ENCODE peak calls at places on chromosomes 4 and X, in eight cellular contexts. One of them, this sample, is unnamed.
A peak's percentile ranks its signal among the peaks of the same experiment; 100 is the strongest.

GRCh38 chr4:166140951-166141350 is 267.9 kb downstream of the TLL1 start:
- DNase-seq in CD8-positive, alpha-beta memory T cell: no peak
- DNase-seq in cardiac muscle cell: peak; percentile 6
- DNase-seq in CD4-positive, alpha-beta T cell: no peak
- DNase-seq in CD4-positive, CD25-positive, alpha-beta regulatory T cell: no peak
- DNase-seq in brain microvascular endothelial cell: no peak
- DNase-seq in right lobe of liver: no peak
- DNase-seq in uterus: no peak
- DNase-seq in this sample: no peak

GRCh38 chrX:9291666-9292065 is 173.2 kb upstream of the TBL1X start:
- DNase-seq in CD8-positive, alpha-beta memory T cell: no peak
- DNase-seq in cardiac muscle cell: peak; percentile 80
- DNase-seq in uterus: no peak
- DNase-seq in CD4-positive, alpha-beta T cell: no peak
- DNase-seq in right lobe of liver: no peak
- DNase-seq in brain microvascular endothelial cell: no peak
- DNase-seq in CD4-positive, CD25-positive, alpha-beta regulatory T cell: no peak
- DNase-seq in this sample: no peak

GRCh38 chr4:147340111-147340510 is 140.8 kb upstream of the EDNRA start:
- DNase-seq in CD4-positive, alpha-beta T cell: no peak
- DNase-seq in uterus: peak; percentile 47
- DNase-seq in CD4-positive, CD25-positive, alpha-beta regulatory T cell: no peak
- DNase-seq in cardiac muscle cell: no peak
- DNase-seq in right lobe of liver: no peak
- DNase-seq in CD8-positive, alpha-beta memory T cell: no peak
- DNase-seq in brain microvascular endothelial cell: peak; percentile 81
- DNase-seq in this sample: no peak

GRCh38 chr4:84875636-84876371 is 90.7 kb downstream of the WDFY3 start:
- DNase-seq in CD4-positive, alpha-beta T cell: no peak
- DNase-seq in CD4-positive, CD25-positive, alpha-beta regulatory T cell: no peak
- DNase-seq in brain microvascular endothelial cell: peak; percentile 25
- DNase-seq in CD8-positive, alpha-beta memory T cell: no peak
- DNase-seq in right lobe of liver: no peak
- DNase-seq in cardiac muscle cell: no peak
- DNase-seq in uterus: no peak
- DNase-seq in this sample: no peak

GRCh38 chr4:180150818-180151217 is 2092.4 kb upstream of the TENM3 start:
- DNase-seq in CD4-positive, CD25-positive, alpha-beta regulatory T cell: no peak
- DNase-seq in cardiac muscle cell: no peak
- DNase-seq in CD8-positive, alpha-beta memory T cell: no peak
- DNase-seq in brain microvascular endothelial cell: no peak
- DNase-seq in right lobe of liver: no peak
- DNase-seq in uterus: no peak
- DNase-seq in CD4-positive, alpha-beta T cell: no peak
- DNase-seq in this sample: no peak

GRCh38 chrX:64842492-64842891 is 133.8 kb downstream of the ZC4H2 start:
- DNase-seq in CD4-positive, CD25-positive, alpha-beta regulatory T cell: peak; percentile 82
- DNase-seq in cardiac muscle cell: no peak
- DNase-seq in uterus: no peak
- DNase-seq in CD8-positive, alpha-beta memory T cell: no peak
- DNase-seq in brain microvascular endothelial cell: no peak
- DNase-seq in CD4-positive, alpha-beta T cell: no peak
- DNase-seq in right lobe of liver: no peak
- DNase-seq in this sample: no peak

GRCh38 chrX:57752866-57753265 is 72.8 kb upstream of the NLRP2B start:
- DNase-seq in right lobe of liver: no peak
- DNase-seq in brain microvascular endothelial cell: no peak
- DNase-seq in uterus: no peak
- DNase-seq in CD4-positive, CD25-positive, alpha-beta regulatory T cell: peak; percentile 0
- DNase-seq in CD8-positive, alpha-beta memory T cell: no peak
- DNase-seq in cardiac muscle cell: no peak
- DNase-seq in CD4-positive, alpha-beta T cell: no peak
- DNase-seq in this sample: peak; percentile 15

GRCh38 chrX:107542500-107542899 is 85.8 kb upstream of the PRPS1 start:
- DNase-seq in right lobe of liver: no peak
- DNase-seq in brain microvascular endothelial cell: peak; percentile 11
- DNase-seq in uterus: no peak
- DNase-seq in cardiac muscle cell: no peak
- DNase-seq in CD4-positive, alpha-beta T cell: no peak
- DNase-seq in CD4-positive, CD25-positive, alpha-beta regulatory T cell: no peak
- DNase-seq in CD8-positive, alpha-beta memory T cell: no peak
- DNase-seq in this sample: peak; percentile 17

GRCh38 chr4:22999419-22999818 is 306.7 kb downstream of the GBA3 start:
- DNase-seq in CD8-positive, alpha-beta memory T cell: no peak
- DNase-seq in right lobe of liver: no peak
- DNase-seq in uterus: no peak
- DNase-seq in CD4-positive, alpha-beta T cell: no peak
- DNase-seq in cardiac muscle cell: no peak
- DNase-seq in CD4-positive, CD25-positive, alpha-beta regulatory T cell: no peak
- DNase-seq in brain microvascular endothelial cell: no peak
- DNase-seq in this sample: peak; percentile 24

GRCh38 chr4:144355809-144356757 is 215.6 kb upstream of the GYPA start:
- DNase-seq in right lobe of liver: no peak
- DNase-seq in CD8-positive, alpha-beta memory T cell: no peak
- DNase-seq in CD4-positive, alpha-beta T cell: no peak
- DNase-seq in cardiac muscle cell: peak; percentile 59
- DNase-seq in uterus: no peak
- DNase-seq in brain microvascular endothelial cell: peak; percentile 99
- DNase-seq in CD4-positive, CD25-positive, alpha-beta regulatory T cell: peak; percentile 12
- DNase-seq in this sample: peak; percentile 59

GRCh38 chrX:150680974-150681373 is 12.2 kb upstream of the MTMR1 start:
- DNase-seq in cardiac muscle cell: peak; percentile 28
- DNase-seq in CD4-positive, alpha-beta T cell: no peak
- DNase-seq in brain microvascular endothelial cell: no peak
- DNase-seq in CD4-positive, CD25-positive, alpha-beta regulatory T cell: peak; percentile 45
- DNase-seq in CD8-positive, alpha-beta memory T cell: no peak
- DNase-seq in uterus: no peak
- DNase-seq in right lobe of liver: no peak
- DNase-seq in this sample: peak; percentile 37

GRCh38 chr4:1207157-1207470 is 34.7 kb upstream of the SPON2 start:
- DNase-seq in cardiac muscle cell: no peak
- DNase-seq in CD4-positive, CD25-positive, alpha-beta regulatory T cell: no peak
- DNase-seq in uterus: no peak
- DNase-seq in right lobe of liver: peak; percentile 56
- DNase-seq in brain microvascular endothelial cell: no peak
- DNase-seq in CD4-positive, alpha-beta T cell: no peak
- DNase-seq in CD8-positive, alpha-beta memory T cell: no peak
- DNase-seq in this sample: no peak

GRCh38 chrX:132900631-132901030 is 57.8 kb downstream of the HS6ST2 start:
- DNase-seq in right lobe of liver: no peak
- DNase-seq in cardiac muscle cell: no peak
- DNase-seq in brain microvascular endothelial cell: no peak
- DNase-seq in CD4-positive, alpha-beta T cell: no peak
- DNase-seq in uterus: no peak
- DNase-seq in CD4-positive, CD25-positive, alpha-beta regulatory T cell: no peak
- DNase-seq in CD8-positive, alpha-beta memory T cell: no peak
- DNase-seq in this sample: no peak

GRCh38 chrX:101507986-101508385 is 22.7 kb downstream of the ARMCX4 start:
- DNase-seq in uterus: no peak
- DNase-seq in CD8-positive, alpha-beta memory T cell: no peak
- DNase-seq in CD4-positive, alpha-beta T cell: no peak
- DNase-seq in brain microvascular endothelial cell: no peak
- DNase-seq in cardiac muscle cell: no peak
- DNase-seq in CD4-positive, CD25-positive, alpha-beta regulatory T cell: no peak
- DNase-seq in right lobe of liver: no peak
- DNase-seq in this sample: no peak

GRCh38 chr4:100736651-100737450 is 219.0 kb upstream of the EMCN start:
- DNase-seq in CD8-positive, alpha-beta memory T cell: no peak
- DNase-seq in right lobe of liver: no peak
- DNase-seq in uterus: peak; percentile 19
- DNase-seq in brain microvascular endothelial cell: peak; percentile 53
- DNase-seq in cardiac muscle cell: peak; percentile 5
- DNase-seq in CD4-positive, alpha-beta T cell: no peak
- DNase-seq in CD4-positive, CD25-positive, alpha-beta regulatory T cell: no peak
- DNase-seq in this sample: no peak

GRCh38 chrX:46573896-46574336 is 351 bp downstream of the CHST7 start:
- DNase-seq in CD4-positive, alpha-beta T cell: peak; percentile 61
- DNase-seq in cardiac muscle cell: peak; percentile 37
- DNase-seq in CD4-positive, CD25-positive, alpha-beta regulatory T cell: peak; percentile 89
- DNase-seq in CD8-positive, alpha-beta memory T cell: peak; percentile 73
- DNase-seq in uterus: peak; percentile 41
- DNase-seq in right lobe of liver: peak; percentile 73
- DNase-seq in brain microvascular endothelial cell: peak; percentile 31
- DNase-seq in this sample: peak; percentile 48
- H3K27ac ChIP-seq in CD4-positive, alpha-beta T cell: peak overlapping the region; percentile 64
- H3K27ac ChIP-seq in cardiac muscle cell: no peak overlapping the region
- H3K27ac ChIP-seq in CD4-positive, CD25-positive, alpha-beta regulatory T cell: peak overlapping the region; percentile 86
- H3K27ac ChIP-seq in CD8-positive, alpha-beta memory T cell: peak overlapping the region; percentile 74
- H3K27ac ChIP-seq in uterus: peak overlapping the region; percentile 18
- H3K27ac ChIP-seq in right lobe of liver: peak overlapping the region; percentile 35
- H3K27ac ChIP-seq in brain microvascular endothelial cell: peak overlapping the region; percentile 21
- H3K27ac ChIP-seq in this sample: no peak overlapping the region

DNA sequence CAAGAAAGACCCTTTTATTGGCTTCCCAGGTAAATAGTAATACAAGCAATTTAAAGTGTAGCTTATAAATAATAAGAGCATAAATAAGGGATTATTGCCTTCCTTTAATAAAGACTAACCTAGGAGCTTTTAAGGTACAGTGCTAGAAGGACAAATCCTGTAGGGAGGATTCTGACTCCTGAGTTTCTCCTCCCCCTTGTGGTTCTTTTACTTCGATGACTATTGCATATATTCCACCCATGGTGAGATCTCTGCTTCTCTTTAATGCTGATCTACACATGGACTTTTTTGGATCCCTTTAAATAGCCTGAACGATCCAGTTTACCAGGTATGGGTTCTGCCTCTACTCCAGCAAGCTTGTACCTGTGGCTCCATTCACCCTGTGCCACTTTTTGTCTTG is 2.5 kb downstream of the GALNT7 start:
- DNase-seq in CD4-positive, CD25-positive, alpha-beta regulatory T cell: peak; percentile 22
- DNase-seq in uterus: no peak
- DNase-seq in CD8-positive, alpha-beta memory T cell: no peak
- DNase-seq in right lobe of liver: no peak
- DNase-seq in brain microvascular endothelial cell: no peak
- DNase-seq in CD4-positive, alpha-beta T cell: no peak
- DNase-seq in cardiac muscle cell: peak; percentile 25
- DNase-seq in this sample: no peak
- H3K27ac ChIP-seq in CD4-positive, CD25-positive, alpha-beta regulatory T cell: no peak overlapping the region
- H3K27ac ChIP-seq in uterus: no peak overlapping the region
- H3K27ac ChIP-seq in CD8-positive, alpha-beta memory T cell: no peak overlapping the region
- H3K27ac ChIP-seq in right lobe of liver: no peak overlapping the region
- H3K27ac ChIP-seq in brain microvascular endothelial cell: no peak overlapping the region
- H3K27ac ChIP-seq in CD4-positive, alpha-beta T cell: no peak overlapping the region
- H3K27ac ChIP-seq in cardiac muscle cell: no peak overlapping the region
- H3K27ac ChIP-seq in this sample: no peak overlapping the region

GRCh38 chr4:102736636-102737549 is 23.9 kb downstream of the MANBA start:
- DNase-seq in uterus: no peak
- DNase-seq in CD8-positive, alpha-beta memory T cell: no peak
- DNase-seq in CD4-positive, CD25-positive, alpha-beta regulatory T cell: no peak
- DNase-seq in right lobe of liver: no peak
- DNase-seq in cardiac muscle cell: no peak
- DNase-seq in CD4-positive, alpha-beta T cell: no peak
- DNase-seq in brain microvascular endothelial cell: no peak
- DNase-seq in this sample: no peak
- H3K27ac ChIP-seq in uterus: no peak overlapping the region
- H3K27ac ChIP-seq in CD8-positive, alpha-beta memory T cell: no peak overlapping the region
- H3K27ac ChIP-seq in CD4-positive, CD25-positive, alpha-beta regulatory T cell: no peak overlapping the region
- H3K27ac ChIP-seq in right lobe of liver: no peak overlapping the region
- H3K27ac ChIP-seq in cardiac muscle cell: peak overlapping the region; percentile 7
- H3K27ac ChIP-seq in CD4-positive, alpha-beta T cell: no peak overlapping the region
- H3K27ac ChIP-seq in brain microvascular endothelial cell: no peak overlapping the region
- H3K27ac ChIP-seq in this sample: no peak overlapping the region

DNA sequence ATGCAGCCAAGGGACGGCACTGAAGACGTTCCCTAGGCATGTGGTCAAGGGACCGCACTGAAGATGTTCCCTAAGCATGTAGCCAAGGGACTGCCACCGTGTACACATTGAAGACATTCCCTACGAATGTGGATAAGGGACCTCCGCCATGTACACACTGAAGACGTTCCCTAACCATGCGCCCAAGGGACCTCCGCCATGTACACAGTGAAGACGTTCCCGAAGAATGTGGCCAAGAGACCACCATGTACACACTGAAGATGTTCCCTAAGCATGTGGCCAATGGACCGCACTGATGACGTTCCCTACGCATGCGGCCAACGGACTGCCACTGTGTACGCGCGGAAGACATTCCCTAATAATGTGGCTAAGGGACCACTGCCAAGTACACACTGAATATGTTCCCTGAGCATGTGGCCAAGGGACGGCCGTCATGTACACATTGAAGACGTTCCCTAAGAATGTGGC is 48.4 kb downstream of the DHRSX start:
- DNase-seq in cardiac muscle cell: no peak
- DNase-seq in uterus: no peak
- DNase-seq in right lobe of liver: no peak
- DNase-seq in CD8-positive, alpha-beta memory T cell: no peak
- DNase-seq in brain microvascular endothelial cell: no peak
- DNase-seq in CD4-positive, CD25-positive, alpha-beta regulatory T cell: no peak
- DNase-seq in CD4-positive, alpha-beta T cell: no peak
- DNase-seq in this sample: no peak
- H3K27ac ChIP-seq in cardiac muscle cell: no peak overlapping the region
- H3K27ac ChIP-seq in uterus: no peak overlapping the region
- H3K27ac ChIP-seq in right lobe of liver: no peak overlapping the region
- H3K27ac ChIP-seq in CD8-positive, alpha-beta memory T cell: no peak overlapping the region
- H3K27ac ChIP-seq in brain microvascular endothelial cell: no peak overlapping the region
- H3K27ac ChIP-seq in CD4-positive, CD25-positive, alpha-beta regulatory T cell: no peak overlapping the region
- H3K27ac ChIP-seq in CD4-positive, alpha-beta T cell: no peak overlapping the region
- H3K27ac ChIP-seq in this sample: no peak overlapping the region

DNA sequence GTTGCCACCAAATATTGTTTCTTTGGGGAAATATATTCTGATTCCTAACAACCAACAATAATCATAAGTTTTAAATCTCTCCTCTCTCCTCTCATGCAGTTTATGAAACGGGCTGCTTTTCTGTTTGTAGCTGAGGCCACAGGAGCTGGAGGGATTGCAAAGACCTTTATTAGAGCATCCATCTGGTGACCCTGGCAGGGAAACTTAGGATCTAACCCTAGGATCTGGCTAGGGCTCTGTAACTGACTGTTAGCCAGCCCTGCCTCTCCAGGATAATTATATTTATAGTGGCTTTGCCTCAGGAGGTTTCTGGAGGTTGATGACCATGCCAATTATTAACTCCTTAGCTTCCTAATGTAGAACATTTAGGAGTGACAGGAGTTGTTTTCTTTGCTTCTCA is 57.0 kb downstream of the SMAD1 start:
- DNase-seq in uterus: no peak
- DNase-seq in brain microvascular endothelial cell: no peak
- DNase-seq in cardiac muscle cell: no peak
- DNase-seq in right lobe of liver: no peak
- DNase-seq in CD8-positive, alpha-beta memory T cell: no peak
- DNase-seq in CD4-positive, alpha-beta T cell: no peak
- DNase-seq in CD4-positive, CD25-positive, alpha-beta regulatory T cell: no peak
- DNase-seq in this sample: no peak
- H3K27ac ChIP-seq in uterus: no peak overlapping the region
- H3K27ac ChIP-seq in brain microvascular endothelial cell: no peak overlapping the region
- H3K27ac ChIP-seq in cardiac muscle cell: no peak overlapping the region
- H3K27ac ChIP-seq in right lobe of liver: no peak overlapping the region
- H3K27ac ChIP-seq in CD8-positive, alpha-beta memory T cell: no peak overlapping the region
- H3K27ac ChIP-seq in CD4-positive, alpha-beta T cell: no peak overlapping the region
- H3K27ac ChIP-seq in CD4-positive, CD25-positive, alpha-beta regulatory T cell: no peak overlapping the region
- H3K27ac ChIP-seq in this sample: no peak overlapping the region

GRCh38 chr4:79598801-79599200 is 190.8 kb upstream of the GK2 start:
- DNase-seq in cardiac muscle cell: no peak
- DNase-seq in CD8-positive, alpha-beta memory T cell: no peak
- DNase-seq in uterus: no peak
- DNase-seq in CD4-positive, CD25-positive, alpha-beta regulatory T cell: no peak
- DNase-seq in brain microvascular endothelial cell: no peak
- DNase-seq in CD4-positive, alpha-beta T cell: no peak
- DNase-seq in right lobe of liver: no peak
- DNase-seq in this sample: no peak
- H3K27ac ChIP-seq in cardiac muscle cell: no peak overlapping the region
- H3K27ac ChIP-seq in CD8-positive, alpha-beta memory T cell: no peak overlapping the region
- H3K27ac ChIP-seq in uterus: no peak overlapping the region
- H3K27ac ChIP-seq in CD4-positive, CD25-positive, alpha-beta regulatory T cell: no peak overlapping the region
- H3K27ac ChIP-seq in brain microvascular endothelial cell: no peak overlapping the region
- H3K27ac ChIP-seq in CD4-positive, alpha-beta T cell: no peak overlapping the region
- H3K27ac ChIP-seq in right lobe of liver: no peak overlapping the region
- H3K27ac ChIP-seq in this sample: no peak overlapping the region

GRCh38 chr4:8353158-8353495 is 83.6 kb downstream of the HTRA3 start:
- DNase-seq in CD4-positive, CD25-positive, alpha-beta regulatory T cell: no peak
- DNase-seq in CD4-positive, alpha-beta T cell: no peak
- DNase-seq in cardiac muscle cell: no peak
- DNase-seq in right lobe of liver: no peak
- DNase-seq in uterus: peak; percentile 11
- DNase-seq in CD8-positive, alpha-beta memory T cell: no peak
- DNase-seq in brain microvascular endothelial cell: no peak
- DNase-seq in this sample: no peak
- H3K27ac ChIP-seq in CD4-positive, CD25-positive, alpha-beta regulatory T cell: no peak overlapping the region
- H3K27ac ChIP-seq in CD4-positive, alpha-beta T cell: no peak overlapping the region
- H3K27ac ChIP-seq in cardiac muscle cell: no peak overlapping the region
- H3K27ac ChIP-seq in right lobe of liver: no peak overlapping the region
- H3K27ac ChIP-seq in uterus: peak overlapping the region; percentile 88
- H3K27ac ChIP-seq in CD8-positive, alpha-beta memory T cell: no peak overlapping the region
- H3K27ac ChIP-seq in brain microvascular endothelial cell: no peak overlapping the region
- H3K27ac ChIP-seq in this sample: no peak overlapping the region